ENCODE peak calls at places on chromosomes 3 and 15, in ten cellular contexts. One of them, this sample, is unnamed.

GRCh38 chr15:76163429-76164020 is 103.7 kb downstream of the TMEM266 start:
- DNase-seq in mesothelial cell of epicardium: no peak
- DNase-seq in CD8-positive, alpha-beta memory T cell: no peak
- DNase-seq in stimulated activated CD4-positive, alpha-beta T cell treated with anti-CD3 and anti-CD28 coated beads, Interleukin-4, amount 100 ng/mL, for 1 hour: no peak
- DNase-seq in GM12891: no peak
- DNase-seq in GM13977: no peak
- DNase-seq in HCEC 1CT: peak
- DNase-seq in neural crest cell: no peak
- DNase-seq in memory B cell: no peak
- DNase-seq in cardiac muscle cell: peak
- DNase-seq in this sample: no peak

GRCh38 chr3:151203053-151203420 is at the start of gene GPR171:
- DNase-seq in mesothelial cell of epicardium: no peak
- DNase-seq in memory B cell: no peak
- DNase-seq in neural crest cell: no peak
- DNase-seq in cardiac muscle cell: no peak
- DNase-seq in CD8-positive, alpha-beta memory T cell: peak
- DNase-seq in GM13977: peak
- DNase-seq in GM12891: no peak
- DNase-seq in stimulated activated CD4-positive, alpha-beta T cell treated with anti-CD3 and anti-CD28 coated beads, Interleukin-4, amount 100 ng/mL, for 1 hour: peak
- DNase-seq in HCEC 1CT: no peak
- DNase-seq in this sample: peak

GRCh38 chr3:151660890-151661289 is 72.8 kb upstream of the AADACL2 start:
- DNase-seq in GM12891: no peak
- DNase-seq in stimulated activated CD4-positive, alpha-beta T cell treated with anti-CD3 and anti-CD28 coated beads, Interleukin-4, amount 100 ng/mL, for 1 hour: no peak
- DNase-seq in CD8-positive, alpha-beta memory T cell: no peak
- DNase-seq in HCEC 1CT: no peak
- DNase-seq in GM13977: no peak
- DNase-seq in neural crest cell: no peak
- DNase-seq in cardiac muscle cell: peak
- DNase-seq in memory B cell: no peak
- DNase-seq in mesothelial cell of epicardium: no peak
- DNase-seq in this sample: no peak

GRCh38 chr15:73375755-73376305 is 7.1 kb upstream of the HCN4 start:
- DNase-seq in stimulated activated CD4-positive, alpha-beta T cell treated with anti-CD3 and anti-CD28 coated beads, Interleukin-4, amount 100 ng/mL, for 1 hour: no peak
- DNase-seq in GM13977: no peak
- DNase-seq in neural crest cell: no peak
- DNase-seq in cardiac muscle cell: no peak
- DNase-seq in HCEC 1CT: no peak
- DNase-seq in GM12891: no peak
- DNase-seq in CD8-positive, alpha-beta memory T cell: no peak
- DNase-seq in memory B cell: no peak
- DNase-seq in mesothelial cell of epicardium: no peak
- DNase-seq in this sample: no peak

GRCh38 chr3:195319060-195319459 is 48.1 kb upstream of the XXYLT1 start:
- DNase-seq in memory B cell: no peak
- DNase-seq in stimulated activated CD4-positive, alpha-beta T cell treated with anti-CD3 and anti-CD28 coated beads, Interleukin-4, amount 100 ng/mL, for 1 hour: no peak
- DNase-seq in GM12891: no peak
- DNase-seq in HCEC 1CT: no peak
- DNase-seq in cardiac muscle cell: no peak
- DNase-seq in GM13977: no peak
- DNase-seq in CD8-positive, alpha-beta memory T cell: no peak
- DNase-seq in neural crest cell: no peak
- DNase-seq in mesothelial cell of epicardium: no peak
- DNase-seq in this sample: no peak

GRCh38 chr3:10116138-10116460 is 624 bp downstream of the BRK1 start:
- DNase-seq in GM12891: no peak
- DNase-seq in GM13977: no peak
- DNase-seq in CD8-positive, alpha-beta memory T cell: no peak
- DNase-seq in stimulated activated CD4-positive, alpha-beta T cell treated with anti-CD3 and anti-CD28 coated beads, Interleukin-4, amount 100 ng/mL, for 1 hour: no peak
- DNase-seq in mesothelial cell of epicardium: no peak
- DNase-seq in neural crest cell: no peak
- DNase-seq in memory B cell: no peak
- DNase-seq in HCEC 1CT: peak
- DNase-seq in cardiac muscle cell: peak
- DNase-seq in this sample: no peak

GRCh38 chr3:59446775-59447465 is 397.1 kb upstream of the CFAP20DC start:
- DNase-seq in GM12891: no peak
- DNase-seq in GM13977: no peak
- DNase-seq in CD8-positive, alpha-beta memory T cell: no peak
- DNase-seq in mesothelial cell of epicardium: no peak
- DNase-seq in stimulated activated CD4-positive, alpha-beta T cell treated with anti-CD3 and anti-CD28 coated beads, Interleukin-4, amount 100 ng/mL, for 1 hour: no peak
- DNase-seq in HCEC 1CT: no peak
- DNase-seq in neural crest cell: no peak
- DNase-seq in memory B cell: no peak
- DNase-seq in cardiac muscle cell: no peak
- DNase-seq in this sample: no peak

GRCh38 chr3:51709004-51709420 is 2.1 kb downstream of the GRM2 start:
- DNase-seq in memory B cell: no peak
- DNase-seq in cardiac muscle cell: no peak
- DNase-seq in mesothelial cell of epicardium: no peak
- DNase-seq in HCEC 1CT: no peak
- DNase-seq in stimulated activated CD4-positive, alpha-beta T cell treated with anti-CD3 and anti-CD28 coated beads, Interleukin-4, amount 100 ng/mL, for 1 hour: no peak
- DNase-seq in GM12891: peak
- DNase-seq in neural crest cell: no peak
- DNase-seq in CD8-positive, alpha-beta memory T cell: no peak
- DNase-seq in GM13977: no peak
- DNase-seq in this sample: no peak

GRCh38 chr15:75577401-75578205 is 1.5 kb downstream of the PTPN9 start:
- DNase-seq in neural crest cell: no peak
- DNase-seq in mesothelial cell of epicardium: no peak
- DNase-seq in cardiac muscle cell: peak
- DNase-seq in CD8-positive, alpha-beta memory T cell: no peak
- DNase-seq in GM12891: no peak
- DNase-seq in stimulated activated CD4-positive, alpha-beta T cell treated with anti-CD3 and anti-CD28 coated beads, Interleukin-4, amount 100 ng/mL, for 1 hour: no peak
- DNase-seq in HCEC 1CT: peak
- DNase-seq in GM13977: no peak
- DNase-seq in memory B cell: no peak
- DNase-seq in this sample: no peak

GRCh38 chr15:79105141-79105540 is 14.6 kb upstream of the RASGRF1 start:
- DNase-seq in CD8-positive, alpha-beta memory T cell: no peak
- DNase-seq in mesothelial cell of epicardium: no peak
- DNase-seq in stimulated activated CD4-positive, alpha-beta T cell treated with anti-CD3 and anti-CD28 coated beads, Interleukin-4, amount 100 ng/mL, for 1 hour: no peak
- DNase-seq in neural crest cell: no peak
- DNase-seq in HCEC 1CT: no peak
- DNase-seq in GM12891: no peak
- DNase-seq in cardiac muscle cell: no peak
- DNase-seq in memory B cell: no peak
- DNase-seq in GM13977: no peak
- DNase-seq in this sample: no peak

GRCh38 chr3:151856106-151856505 is 17.3 kb upstream of the SUCNR1 start:
- DNase-seq in GM13977: no peak
- DNase-seq in memory B cell: no peak
- DNase-seq in neural crest cell: no peak
- DNase-seq in GM12891: no peak
- DNase-seq in mesothelial cell of epicardium: no peak
- DNase-seq in HCEC 1CT: no peak
- DNase-seq in cardiac muscle cell: no peak
- DNase-seq in CD8-positive, alpha-beta memory T cell: no peak
- DNase-seq in stimulated activated CD4-positive, alpha-beta T cell treated with anti-CD3 and anti-CD28 coated beads, Interleukin-4, amount 100 ng/mL, for 1 hour: no peak
- DNase-seq in this sample: no peak

GRCh38 chr3:42013652-42014442 is 51.9 kb upstream of the ULK4 start:
- DNase-seq in CD8-positive, alpha-beta memory T cell: peak
- DNase-seq in mesothelial cell of epicardium: no peak
- DNase-seq in memory B cell: peak
- DNase-seq in GM13977: peak
- DNase-seq in GM12891: peak
- DNase-seq in stimulated activated CD4-positive, alpha-beta T cell treated with anti-CD3 and anti-CD28 coated beads, Interleukin-4, amount 100 ng/mL, for 1 hour: peak
- DNase-seq in cardiac muscle cell: no peak
- DNase-seq in HCEC 1CT: no peak
- DNase-seq in neural crest cell: peak
- DNase-seq in this sample: no peak

GRCh38 chr3:11610044-11610671 is 33.6 kb downstream of the VGLL4 start:
- DNase-seq in GM12891: no peak
- DNase-seq in mesothelial cell of epicardium: no peak
- DNase-seq in CD8-positive, alpha-beta memory T cell: no peak
- DNase-seq in memory B cell: no peak
- DNase-seq in neural crest cell: peak
- DNase-seq in GM13977: no peak
- DNase-seq in HCEC 1CT: no peak
- DNase-seq in stimulated activated CD4-positive, alpha-beta T cell treated with anti-CD3 and anti-CD28 coated beads, Interleukin-4, amount 100 ng/mL, for 1 hour: no peak
- DNase-seq in cardiac muscle cell: peak
- DNase-seq in this sample: no peak

GRCh38 chr3:170076715-170077238 is 39.0 kb downstream of the GPR160 start:
- DNase-seq in neural crest cell: no peak
- DNase-seq in cardiac muscle cell: peak
- DNase-seq in GM13977: no peak
- DNase-seq in GM12891: no peak
- DNase-seq in memory B cell: no peak
- DNase-seq in CD8-positive, alpha-beta memory T cell: no peak
- DNase-seq in HCEC 1CT: peak
- DNase-seq in mesothelial cell of epicardium: no peak
- DNase-seq in stimulated activated CD4-positive, alpha-beta T cell treated with anti-CD3 and anti-CD28 coated beads, Interleukin-4, amount 100 ng/mL, for 1 hour: no peak
- DNase-seq in this sample: no peak

GRCh38 chr3:99969133-99969532 is 145.2 kb downstream of the FILIP1L start:
- DNase-seq in GM12891: no peak
- DNase-seq in mesothelial cell of epicardium: no peak
- DNase-seq in GM13977: no peak
- DNase-seq in neural crest cell: no peak
- DNase-seq in HCEC 1CT: no peak
- DNase-seq in stimulated activated CD4-positive, alpha-beta T cell treated with anti-CD3 and anti-CD28 coated beads, Interleukin-4, amount 100 ng/mL, for 1 hour: no peak
- DNase-seq in memory B cell: no peak
- DNase-seq in cardiac muscle cell: peak
- DNase-seq in CD8-positive, alpha-beta memory T cell: no peak
- DNase-seq in this sample: no peak

GRCh38 chr3:20104167-20104661 is 64.0 kb downstream of the KAT2B start:
- DNase-seq in mesothelial cell of epicardium: no peak
- DNase-seq in CD8-positive, alpha-beta memory T cell: peak
- DNase-seq in neural crest cell: no peak
- DNase-seq in memory B cell: no peak
- DNase-seq in HCEC 1CT: no peak
- DNase-seq in GM13977: peak
- DNase-seq in GM12891: no peak
- DNase-seq in cardiac muscle cell: no peak
- DNase-seq in stimulated activated CD4-positive, alpha-beta T cell treated with anti-CD3 and anti-CD28 coated beads, Interleukin-4, amount 100 ng/mL, for 1 hour: peak
- DNase-seq in this sample: no peak

GRCh38 chr15:63288778-63289378 is 11.5 kb downstream of the APH1B start:
- DNase-seq in cardiac muscle cell: peak
- DNase-seq in memory B cell: no peak
- DNase-seq in mesothelial cell of epicardium: no peak
- DNase-seq in HCEC 1CT: peak
- DNase-seq in neural crest cell: no peak
- DNase-seq in stimulated activated CD4-positive, alpha-beta T cell treated with anti-CD3 and anti-CD28 coated beads, Interleukin-4, amount 100 ng/mL, for 1 hour: no peak
- DNase-seq in GM13977: peak
- DNase-seq in CD8-positive, alpha-beta memory T cell: no peak
- DNase-seq in GM12891: no peak
- DNase-seq in this sample: no peak

GRCh38 chr3:8445861-8446260 is 55.8 kb upstream of the LMCD1 start:
- DNase-seq in memory B cell: no peak
- DNase-seq in HCEC 1CT: peak
- DNase-seq in GM12891: no peak
- DNase-seq in stimulated activated CD4-positive, alpha-beta T cell treated with anti-CD3 and anti-CD28 coated beads, Interleukin-4, amount 100 ng/mL, for 1 hour: no peak
- DNase-seq in cardiac muscle cell: peak
- DNase-seq in mesothelial cell of epicardium: no peak
- DNase-seq in GM13977: no peak
- DNase-seq in CD8-positive, alpha-beta memory T cell: no peak
- DNase-seq in neural crest cell: no peak
- DNase-seq in this sample: no peak

GRCh38 chr15:58065445-58066041 is at the start of gene ALDH1A2:
- DNase-seq in neural crest cell: peak
- DNase-seq in HCEC 1CT: no peak
- DNase-seq in stimulated activated CD4-positive, alpha-beta T cell treated with anti-CD3 and anti-CD28 coated beads, Interleukin-4, amount 100 ng/mL, for 1 hour: peak
- DNase-seq in CD8-positive, alpha-beta memory T cell: no peak
- DNase-seq in GM13977: no peak
- DNase-seq in GM12891: no peak
- DNase-seq in mesothelial cell of epicardium: peak
- DNase-seq in memory B cell: no peak
- DNase-seq in cardiac muscle cell: peak
- DNase-seq in this sample: no peak

This sample was measured in GM12864.